ENCODE peak calls at places on chromosomes 4 and X, in seven cellular contexts. B is NCI-H1092 treated with DMSO at 0.1 percent for 48 hours, V is pulmonary artery endothelial cell, H is posterior vena cava, L is midbrain, Q is occipital lobe, C is T-helper 2 cell. D is an unnamed sample.
A peak's percentile ranks its signal among the peaks of the same experiment; 100 is the strongest.

GRCh38 chr4:26701786-26702227 is 117.9 kb downstream of the TBC1D19 start:
- DNase-seq in B (no peak), V (no peak), H (no peak), L (no peak), Q (no peak), C (no peak), D (no peak)

GRCh38 chrX:45164021-45164621 is 36.6 kb downstream of the DIPK2B start:
- DNase-seq in B (no peak), V (no peak), H (no peak), L (peak; percentile 17), Q (no peak), C (no peak), D (no peak)

GRCh38 chrX:66110112-66110511 is 53.9 kb upstream of the HEPH start:
- DNase-seq in B (no peak), V (no peak), H (no peak), L (no peak), Q (no peak), C (no peak), D (no peak)

GRCh38 chr4:14719053-14719452 is 283.2 kb upstream of the CPEB2 start:
- DNase-seq in B (no peak), V (no peak), H (no peak), L (no peak), Q (no peak), C (no peak), D (no peak)

GRCh38 chr4:138461065-138461464 is 218.9 kb upstream of the SLC7A11 start:
- DNase-seq in B (no peak), V (no peak), H (no peak), L (no peak), Q (no peak), C (no peak), D (no peak)

GRCh38 chrX:115650916-115651315 is 89.9 kb downstream of the PLS3 start:
- DNase-seq in B (peak; percentile 51), V (no peak), H (no peak), L (peak; percentile 63), Q (no peak), C (no peak), D (peak; percentile 0)

GRCh38 chrX:74232859-74233258 is 71.1 kb upstream of the ZCCHC13 start:
- DNase-seq in B (no peak), V (no peak), H (no peak), L (no peak), Q (no peak), C (no peak), D (no peak)

GRCh38 chrX:66760648-66761047 is 121.8 kb upstream of the EDA2R start:
- DNase-seq in B (no peak), V (no peak), H (no peak), L (no peak), Q (no peak), C (no peak), D (no peak)

GRCh38 chr4:8010618-8011017 is 71.0 kb upstream of the AFAP1 start:
- DNase-seq in B (peak; percentile 99), V (no peak), H (no peak), L (peak; percentile 68), Q (peak; percentile 62), C (no peak), D (peak; percentile 17)

GRCh38 chr4:138938371-138938699 is 77.2 kb upstream of the NOCT start:
- DNase-seq in B (peak; percentile 70), V (no peak), H (no peak), L (peak; percentile 75), Q (no peak), C (no peak), D (no peak)

GRCh38 chrX:153793291-153793690 is 884 bp downstream of the IDH3G start:
- DNase-seq in B (no peak), V (no peak), H (no peak), L (no peak), Q (no peak), C (no peak), D (no peak)

GRCh38 chr4:79298484-79298883 is 27.4 kb downstream of the NAA11 start:
- DNase-seq in B (no peak), V (no peak), H (no peak), L (no peak), Q (no peak), C (no peak), D (no peak)

GRCh38 chrX:54223581-54223980 is 40.5 kb upstream of the FAM120C start:
- DNase-seq in B (no peak), V (no peak), H (no peak), L (no peak), Q (no peak), C (no peak), D (no peak)

GRCh38 chr4:90419124-90419711 is 292.0 kb downstream of the CCSER1 start:
- DNase-seq in B (peak; percentile 62), V (peak; percentile 19), H (no peak), L (peak; percentile 38), Q (no peak), C (no peak), D (peak; percentile 57)

GRCh38 chr4:102455750-102456149 is 45.4 kb upstream of the NFKB1 start:
- DNase-seq in B (no peak), V (no peak), H (no peak), L (no peak), Q (no peak), C (no peak), D (no peak)

GRCh38 chrX:64192040-64192439 is 13.5 kb downstream of the AMER1 start:
- DNase-seq in B (no peak), V (no peak), H (no peak), L (no peak), Q (no peak), C (no peak), D (no peak)

GRCh38 chrX:126552313-126553022 is at the start of gene DCAF12L1:
- DNase-seq in B (no peak), V (no peak), H (peak; percentile 80), L (no peak), Q (no peak), C (no peak), D (no peak)